ENCODE peak calls at places on chromosomes 5 and 9, in nine cellular contexts. X is breast epithelium, V is OCI-LY7, Z is left ventricle myocardium inferior, U is psoas muscle, O is IMR-90, H is PC-9, T is body of pancreas, G is lung. Y is an unnamed sample.

GRCh38 chr5:72347801-72348305 is 27.7 kb downstream of the PTCD2 start:
- DNase-seq in V (no peak), U (no peak), G (no peak), T (no peak), O (peak; percentile 98), Z (no peak), X (no peak), H (peak; percentile 62), Y (no peak)

GRCh38 chr9:14616188-14616982 is 76.8 kb downstream of the ZDHHC21 start:
- DNase-seq in O (peak; percentile 73), Z (no peak), X (no peak), V (peak; percentile 75), G (no peak), H (no peak), U (no peak), T (no peak), Y (no peak)

GRCh38 chr5:154761062-154761740 is 6.0 kb downstream of the LARP1 start:
- DNase-seq in Z (no peak), T (no peak), G (no peak), U (no peak), H (no peak), X (no peak), O (no peak), V (peak; percentile 38), Y (peak; percentile 39)

GRCh38 chr9:136946893-136947891 is 2.1 kb downstream of the C8G start:
- DNase-seq in T (no peak), H (no peak), U (peak; percentile 32), X (no peak), Z (no peak), O (no peak), G (no peak), V (no peak), Y (no peak)

GRCh38 chr5:77239126-77239741 is 28.8 kb downstream of the PDE8B start:
- DNase-seq in U (no peak), X (no peak), T (no peak), Z (no peak), H (no peak), V (peak; percentile 31), O (no peak), G (no peak), Y (no peak)

GRCh38 chr9:114428466-114428865 is 40.7 kb upstream of the AKNA start:
- DNase-seq in Z (no peak), O (no peak), U (no peak), X (no peak), T (no peak), H (no peak), G (no peak), V (no peak), Y (peak; percentile 5)

GRCh38 chr5:7868773-7869473 is at the start of the genes FASTKD3 and MTRR:
- DNase-seq in O (peak; percentile 91), X (peak; percentile 92), V (peak; percentile 94), U (peak; percentile 94), T (peak; percentile 91), H (peak; percentile 90), Z (peak; percentile 94), G (peak; percentile 93), Y (peak; percentile 91)

GRCh38 chr5:139268364-139269202 is 25.0 kb upstream of the MATR3 start:
- DNase-seq in O (no peak), U (no peak), X (no peak), H (no peak), Z (no peak), G (no peak), T (no peak), V (no peak), Y (no peak)

GRCh38 chr9:21030389-21031035 is 928 bp downstream of the HACD4 start:
- DNase-seq in O (peak; percentile 12), U (no peak), Z (no peak), V (no peak), X (no peak), H (peak; percentile 71), G (no peak), T (no peak), Y (no peak)

GRCh38 chr9:121742923-121743322 is 91.5 kb downstream of the DAB2IP start:
- DNase-seq in U (no peak), X (no peak), O (no peak), G (no peak), T (no peak), H (no peak), Z (no peak), V (no peak), Y (no peak)

GRCh38 chr5:32420506-32420905 is 24.0 kb downstream of the ZFR start:
- DNase-seq in O (peak; percentile 59), G (no peak), T (no peak), U (no peak), Z (no peak), H (no peak), X (no peak), V (no peak), Y (no peak)

GRCh38 chr5:73321757-73322452 is 126.7 kb downstream of the FOXD1 start:
- DNase-seq in O (peak; percentile 97), U (no peak), G (no peak), V (no peak), H (peak; percentile 99), Z (no peak), T (no peak), X (no peak), Y (no peak)

GRCh38 chr9:7452378-7452777 is 347.2 kb downstream of the DMAC1 start:
- DNase-seq in T (no peak), U (no peak), H (no peak), G (no peak), X (no peak), Z (no peak), V (no peak), O (peak; percentile 81), Y (no peak)

GRCh38 chr5:83927140-83927733 is 206.6 kb upstream of the HAPLN1 start:
- DNase-seq in H (no peak), V (peak; percentile 23), U (peak; percentile 19), X (no peak), O (peak; percentile 64), Z (peak; percentile 24), T (peak; percentile 58), G (peak; percentile 50), Y (peak; percentile 51)

GRCh38 chr5:72486371-72486770 is 20.8 kb downstream of the ZNF366 start:
- DNase-seq in H (no peak), T (no peak), X (no peak), U (no peak), V (no peak), Z (no peak), O (peak; percentile 45), G (no peak), Y (no peak)

GRCh38 chr9:7316967-7317366 is 482.6 kb downstream of the DMAC1 start:
- DNase-seq in Z (no peak), X (no peak), G (no peak), T (no peak), U (no peak), V (no peak), H (no peak), O (no peak), Y (no peak)

GRCh38 chr5:51389582-51390463 is 6.6 kb downstream of the ISL1 start:
- DNase-seq in H (no peak), T (no peak), X (no peak), V (no peak), Z (no peak), U (no peak), G (no peak), O (no peak), Y (no peak)

GRCh38 chr5:51392689-51393199 is 9.5 kb downstream of the ISL1 start:
- DNase-seq in T (no peak), H (no peak), G (no peak), U (no peak), O (no peak), V (no peak), Z (no peak), X (no peak), Y (no peak)

GRCh38 chr5:51388488-51389325 is 5.5 kb downstream of the ISL1 start:
- DNase-seq in Z (no peak), O (no peak), G (no peak), U (no peak), V (no peak), X (no peak), H (no peak), T (no peak), Y (no peak)

GRCh38 chr5:51389326-51389581 is 6.0 kb downstream of the ISL1 start:
- DNase-seq in T (no peak), Z (no peak), G (no peak), U (no peak), H (no peak), X (no peak), V (no peak), O (no peak), Y (no peak)

GRCh38 chr5:51391175-51391574 is 7.9 kb downstream of the ISL1 start:
- DNase-seq in T (no peak), V (no peak), Z (no peak), G (no peak), H (no peak), X (no peak), U (no peak), O (no peak), Y (no peak)
- H3K4me1 ChIP-seq in T (peaks cover 17% of the 10 kb centered on the region), V (no peaks in the 10 kb centered on the region), Z (peaks cover 20% of the 10 kb centered on the region), G (peaks cover 11% of the 10 kb centered on the region), H (peaks cover 4% of the 10 kb centered on the region), X (no peaks in the 10 kb centered on the region), U (no peaks in the 10 kb centered on the region), O (no peaks in the 10 kb centered on the region), Y (peaks cover 18% of the 10 kb centered on the region)

DNA sequence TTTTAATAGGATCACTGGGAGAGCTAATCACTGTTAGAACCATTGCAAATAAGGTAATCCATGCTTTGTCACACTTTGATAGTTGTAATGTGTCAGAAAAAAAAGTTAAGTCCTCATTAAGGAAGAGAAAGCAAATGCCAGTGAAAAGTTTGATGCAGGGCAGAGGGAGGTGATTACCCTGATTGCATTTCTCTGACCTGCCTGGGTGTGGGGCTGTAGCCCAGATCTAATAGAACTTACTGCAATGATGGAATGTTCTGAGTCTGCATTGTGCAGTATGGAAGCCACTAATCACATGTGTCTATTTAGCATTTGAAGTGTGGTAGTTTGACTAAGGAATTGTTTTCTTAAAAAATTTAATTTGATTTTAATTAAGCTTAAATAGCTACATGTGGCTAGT is 202.7 kb downstream of the ATP10B start:
- DNase-seq in T (no peak), H (no peak), G (no peak), X (no peak), O (no peak), U (no peak), V (peak; percentile 5), Z (no peak), Y (no peak)
- TF ChIP-seq CTCF in T (peak; percentile 23), H (peak; percentile 44), G (no peak), X (no peak), O (no peak), U (no peak), V (peak; percentile 64), Z (no peak), Y (peak; percentile 77)

DNA sequence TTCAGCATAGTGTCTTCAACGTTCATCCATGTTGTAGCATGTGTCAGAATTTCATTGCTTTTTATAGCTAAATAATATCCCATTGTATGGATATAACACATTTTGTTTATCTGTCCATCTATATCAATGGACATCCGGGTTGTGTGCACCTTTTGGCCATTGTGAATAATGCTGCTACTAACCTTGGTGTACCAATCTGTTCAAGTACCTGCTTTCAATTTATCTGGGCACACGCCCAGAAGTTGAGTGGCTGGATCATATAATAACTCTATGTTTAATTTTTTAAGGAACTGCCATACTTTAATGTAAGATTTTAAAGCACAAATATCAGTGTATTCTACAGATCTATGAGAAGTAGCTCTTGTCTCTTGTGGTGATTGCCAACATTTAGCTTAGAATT is 43.5 kb downstream of the SCAI start:
- DNase-seq in G (peak; percentile 38), Z (no peak), U (no peak), X (no peak), H (no peak), V (no peak), T (no peak), O (no peak), Y (no peak)
- H3K27ac ChIP-seq in G (no peak overlapping the region), Z (no peak overlapping the region), U (peak overlapping the region; percentile 42), X (no peak overlapping the region), H (no peak overlapping the region), V (no peak overlapping the region), T (no peak overlapping the region), O (no peak overlapping the region), Y (no peak overlapping the region)

GRCh38 chr9:92962303-92962649 is 15.0 kb downstream of the FGD3 start:
- DNase-seq in G (no peak), H (no peak), X (peak; percentile 5), U (no peak), V (no peak), Z (no peak), O (no peak), T (no peak), Y (no peak)
- H3K4me1 ChIP-seq in G (peaks cover 8% of the 10 kb centered on the region), H (peaks cover 10% of the 10 kb centered on the region), X (no peaks in the 10 kb centered on the region), U (no peaks in the 10 kb centered on the region), V (peaks cover 35% of the 10 kb centered on the region), Z (peaks cover 11% of the 10 kb centered on the region), O (no peaks in the 10 kb centered on the region), T (peaks cover 7% of the 10 kb centered on the region), Y (no peaks in the 10 kb centered on the region)